ENCODE peak calls at places on chromosomes 1 and 21, in seven cellular contexts. Q, M, U, K, R, F and Z are unnamed samples. For H3K36me3, the result is how much of the 10 kb centered on the place peaks cover.

GRCh38 chr1:6101826-6102225 is 56.1 kb downstream of the KCNAB2 start:
- DNase-seq in Q (peak), M (no peak), U (no peak), K (peak), R (no peak), F (no peak), Z (no peak)

GRCh38 chr1:20787100-20787774 is at the start of gene HP1BP3:
- DNase-seq in Q (peak), M (peak), U (peak), K (peak), R (peak), F (peak), Z (peak)

GRCh38 chr1:38873027-38873969 is at the start of gene MYCBP:
- DNase-seq in Q (peak), M (peak), U (peak), K (peak), R (peak), F (peak), Z (peak)

GRCh38 chr1:198788561-198789064 is 149.8 kb downstream of the PTPRC start:
- DNase-seq in Q (no peak), M (no peak), U (no peak), K (no peak), R (no peak), F (no peak), Z (no peak)

GRCh38 chr1:109164538-109164937 is 49.2 kb upstream of the SARS1 start:
- DNase-seq in Q (no peak), M (no peak), U (no peak), K (no peak), R (no peak), F (no peak), Z (no peak)

GRCh38 chr1:23957096-23957495 is 2.5 kb upstream of the PNRC2 start:
- DNase-seq in Q (no peak), M (no peak), U (no peak), K (no peak), R (peak), F (peak), Z (no peak)

GRCh38 chr1:221667504-221667903 is 74.4 kb downstream of the DUSP10 start:
- DNase-seq in Q (no peak), M (no peak), U (no peak), K (no peak), R (no peak), F (no peak), Z (no peak)

GRCh38 chr1:52534928-52535764 is 17.7 kb downstream of the TUT4 start:
- DNase-seq in Q (no peak), M (no peak), U (no peak), K (no peak), R (no peak), F (no peak), Z (no peak)

GRCh38 chr1:234206651-234207284 is 166.5 kb upstream of the COA6 start:
- DNase-seq in Q (no peak), M (no peak), U (no peak), K (no peak), R (no peak), F (no peak), Z (no peak)

GRCh38 chr21:36629061-36629460 is 69.9 kb upstream of the SIM2 start:
- DNase-seq in Q (no peak), M (no peak), U (no peak), K (no peak), R (no peak), F (no peak), Z (no peak)

GRCh38 chr1:1538334-1538733 is 2.1 kb downstream of the TMEM240 start:
- DNase-seq in Q (no peak), M (no peak), U (no peak), K (no peak), R (no peak), F (no peak), Z (no peak)

DNA sequence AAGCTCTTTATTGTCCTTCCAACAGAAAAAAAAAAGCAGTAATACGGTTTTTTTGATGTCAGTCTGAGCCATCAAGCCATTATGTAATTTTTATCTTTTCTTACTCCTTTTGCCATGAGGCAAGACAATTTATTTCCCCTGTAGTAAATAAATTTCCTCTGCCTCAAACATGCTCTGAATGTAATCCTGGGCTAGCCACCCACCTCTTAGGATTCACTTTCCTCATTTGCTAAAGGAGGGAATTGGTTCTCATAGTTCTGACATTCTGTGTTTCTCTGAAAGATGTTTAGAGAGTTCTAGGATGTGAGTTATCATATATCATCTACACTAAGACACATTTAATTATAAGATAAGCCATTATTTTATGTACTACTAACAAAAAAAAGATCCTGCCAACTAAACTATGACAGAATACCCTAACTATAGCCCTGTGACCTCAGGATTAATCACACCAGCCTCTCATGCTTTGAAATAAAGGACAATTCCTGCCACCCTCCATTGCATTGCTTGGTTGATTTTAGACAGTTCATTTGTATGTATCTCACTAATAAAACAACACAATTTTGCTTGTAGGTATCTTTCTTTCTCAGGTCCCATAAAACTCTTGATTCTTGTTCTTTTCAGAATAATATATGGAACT is 34.0 kb upstream of the RAP1A start:
- DNase-seq in Q (no peak), M (no peak), U (no peak), K (no peak), R (no peak), F (no peak), Z (no peak)
- H3K27ac ChIP-seq in Q (no peak), M (no peak), U (no peak), K (no peak), R (no peak), F (no peak), Z (no peak)

DNA sequence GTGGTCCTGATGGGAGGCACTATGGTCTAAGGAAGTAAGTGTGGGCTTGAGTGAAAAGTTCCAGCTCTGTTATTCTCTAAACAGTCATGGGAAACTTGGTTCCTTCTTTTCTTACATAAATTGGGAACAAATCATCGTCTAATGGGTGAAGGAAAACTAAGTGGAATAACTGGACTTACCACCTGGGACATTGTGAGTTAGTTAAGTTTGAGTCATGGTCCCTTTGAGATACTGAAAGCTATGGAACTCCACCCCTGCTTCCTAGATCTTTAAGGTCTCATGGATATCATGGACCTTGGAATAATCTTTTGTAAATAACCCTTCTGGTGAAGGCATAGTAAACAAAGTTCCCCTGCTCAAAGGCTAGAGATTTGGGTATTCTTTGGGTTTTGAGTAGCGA is 16.1 kb upstream of the TXLNA start:
- DNase-seq in Q (no peak), M (no peak), U (no peak), K (no peak), R (no peak), F (no peak), Z (no peak)
- H3K36me3 ChIP-seq in Q (half or more), M (half or more), U (half or more), K (under half), R (under half), F (under half), Z (under half)

GRCh38 chr1:85198864-85199263 is 2.0 kb downstream of the SYDE2 start:
- DNase-seq in Q (no peak), M (no peak), U (no peak), K (no peak), R (no peak), F (no peak), Z (no peak)
- H3K4me3 ChIP-seq in Q (no peak), M (no peak), U (no peak), K (no peak), R (no peak), F (no peak), Z (peak)

DNA sequence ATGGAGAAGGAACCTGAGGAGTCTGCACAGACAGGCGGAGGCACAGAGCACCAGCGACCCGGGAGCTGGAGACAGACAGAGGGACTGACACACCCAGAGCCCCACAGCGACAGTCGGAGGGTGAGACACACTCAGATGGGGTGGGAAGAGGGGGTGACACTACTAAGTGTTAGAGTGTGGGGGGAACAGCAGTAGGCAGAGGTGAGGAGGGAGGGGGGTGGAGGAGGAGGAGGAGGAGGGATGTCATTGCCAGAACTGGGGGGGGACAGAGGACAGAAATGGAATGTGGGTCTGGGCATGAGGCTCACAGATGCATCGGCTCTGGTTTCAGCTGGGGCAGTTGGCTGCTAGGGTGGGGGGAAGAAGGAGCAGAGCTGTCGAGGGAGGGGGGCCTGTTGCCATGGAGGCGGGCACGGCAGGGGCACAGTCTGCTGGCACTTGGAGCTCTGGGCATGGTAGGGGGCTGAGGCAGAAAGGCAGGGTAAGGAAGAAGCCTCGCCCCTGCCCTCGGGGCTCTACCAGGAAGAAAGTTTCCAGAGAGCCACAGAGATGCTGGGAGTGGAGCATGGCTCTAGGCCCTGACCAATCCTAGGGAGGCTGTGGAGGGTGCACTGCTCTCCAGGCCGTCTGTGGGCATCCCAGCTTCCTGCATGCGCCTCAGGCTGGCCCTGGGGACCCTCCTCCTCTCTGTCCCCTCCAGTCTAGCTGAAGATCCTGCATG is 37.3 kb downstream of the AHDC1 start:
- DNase-seq in Q (no peak), M (no peak), U (no peak), K (no peak), R (no peak), F (no peak), Z (no peak)
- H3K27ac ChIP-seq in Q (peak), M (peak), U (no peak), K (peak), R (peak), F (no peak), Z (peak)

GRCh38 chr1:19481826-19482398 is 3.4 kb downstream of the CAPZB start:
- DNase-seq in Q (no peak), M (no peak), U (no peak), K (no peak), R (no peak), F (no peak), Z (no peak)

GRCh38 chr1:19479351-19480120 is 5.8 kb downstream of the CAPZB start:
- DNase-seq in Q (no peak), M (no peak), U (no peak), K (no peak), R (no peak), F (no peak), Z (no peak)

GRCh38 chr1:19478241-19478780 is 7.0 kb downstream of the CAPZB start:
- DNase-seq in Q (no peak), M (no peak), U (no peak), K (no peak), R (no peak), F (no peak), Z (no peak)

GRCh38 chr1:19477284-19478240 is 7.8 kb downstream of the CAPZB start:
- DNase-seq in Q (peak), M (no peak), U (peak), K (peak), R (peak), F (peak), Z (no peak)

DNA sequence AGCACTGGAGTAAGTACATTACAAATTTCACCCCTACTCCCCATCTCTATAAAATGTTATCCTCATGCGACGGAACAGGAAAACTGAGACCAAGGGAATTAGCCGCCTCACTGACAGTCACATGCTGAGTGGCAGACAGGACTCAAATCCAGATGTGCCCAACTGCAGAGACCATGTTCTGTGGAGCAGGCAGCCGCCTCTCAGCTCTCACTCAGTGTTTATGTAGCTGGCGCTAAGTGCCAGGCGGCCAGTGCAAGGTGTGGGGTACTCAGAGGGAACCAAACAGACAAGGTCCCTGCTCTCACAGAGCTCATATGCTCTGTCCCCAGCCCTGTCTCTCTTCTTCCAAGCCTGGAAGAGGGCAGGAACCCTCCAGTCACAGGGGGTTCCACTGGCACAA is 5.1 kb downstream of the CAPZB start:
- DNase-seq in Q (no peak), M (no peak), U (no peak), K (no peak), R (no peak), F (no peak), Z (no peak)
- H3K36me3 ChIP-seq in Q (half or more), M (under half), U (under half), K (under half), R (under half), F (under half), Z (under half)

DNA sequence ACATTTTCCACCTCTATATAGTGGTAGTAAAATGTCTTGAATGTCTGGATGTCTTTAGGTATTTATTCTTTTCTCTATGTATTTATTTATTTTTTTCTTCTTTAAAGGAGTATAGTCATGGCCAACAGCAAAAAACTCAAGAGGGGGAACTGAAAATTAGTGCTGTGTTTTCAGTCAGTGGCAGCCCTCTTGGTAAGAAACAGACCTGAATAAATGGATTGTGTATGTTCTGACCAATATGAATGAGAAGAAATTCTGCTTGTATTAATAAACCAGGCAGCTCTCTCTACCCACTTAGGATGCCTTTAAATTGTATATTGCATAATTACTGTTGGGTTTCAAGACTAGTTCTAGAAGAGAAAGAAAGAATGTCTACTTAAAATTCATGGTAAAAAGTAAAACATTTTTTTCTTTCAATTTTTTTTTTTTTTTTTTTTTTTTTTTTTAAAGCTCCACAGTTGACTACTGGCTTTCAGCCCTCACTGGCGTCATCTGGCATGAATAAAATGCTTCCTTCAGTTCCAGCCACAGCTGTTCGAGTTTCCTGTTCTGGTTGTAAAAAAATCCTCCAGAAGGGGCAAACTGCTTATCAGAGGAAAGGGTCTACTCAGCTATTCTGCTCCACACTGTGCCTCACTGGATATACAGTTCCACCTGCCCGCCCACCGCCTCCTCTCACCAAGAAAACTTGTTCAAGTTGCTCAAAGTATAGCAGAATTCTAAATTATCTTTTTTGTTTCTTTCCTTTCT is 101.6 kb downstream of the ZMYM4 start:
- DNase-seq in Q (peak), M (peak), U (no peak), K (peak), R (no peak), F (peak), Z (no peak)
- H3K4me3 ChIP-seq in Q (no peak), M (no peak), U (no peak), K (no peak), R (no peak), F (no peak), Z (no peak)

DNA sequence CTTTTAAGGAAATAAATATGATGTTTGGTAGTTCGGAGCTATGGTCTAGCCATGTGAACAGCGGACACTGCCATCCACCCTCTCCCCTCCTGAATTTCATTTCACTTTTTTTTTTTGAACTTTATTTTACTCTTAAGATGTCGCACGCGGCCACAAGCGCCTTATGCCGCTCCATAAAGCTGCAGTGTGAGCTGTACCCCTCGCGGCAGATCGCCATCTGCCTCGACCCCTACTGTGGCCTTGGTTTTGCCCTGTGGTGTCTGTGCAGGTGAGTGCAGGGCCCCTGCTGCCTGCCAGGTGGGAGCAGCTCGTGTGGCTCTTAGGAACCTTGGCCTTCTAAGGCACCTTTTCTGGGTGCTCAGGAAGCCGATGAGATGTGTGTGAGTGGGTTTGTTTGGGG is 48.1 kb downstream of the S100B start:
- DNase-seq in Q (no peak), M (no peak), U (no peak), K (no peak), R (no peak), F (no peak), Z (no peak)
- H3K27ac ChIP-seq in Q (no peak), M (no peak), U (no peak), K (no peak), R (no peak), F (no peak), Z (no peak)

GRCh38 chr1:104136621-104137020 is 386.9 kb downstream of the AMY1C start:
- DNase-seq in Q (no peak), M (no peak), U (no peak), K (no peak), R (no peak), F (no peak), Z (no peak)
- H3K36me3 ChIP-seq in Q (under half), M (under half), U (under half), K (under half), R (under half), F (under half), Z (under half)